ENCODE peak calls at places on chromosome 12, in six cellular contexts. One of them, this sample, is unnamed.

GRCh38 chr12:40622246-40622838 is 69.9 kb upstream of the CNTN1 start:
- DNase-seq in H7: peak
- DNase-seq in transverse colon: peak
- DNase-seq in upper lobe of right lung: no peak
- DNase-seq in tibial artery: no peak
- DNase-seq in ovary: peak
- DNase-seq in this sample: no peak

GRCh38 chr12:79020106-79020505 is 155.5 kb downstream of the SYT1 start:
- DNase-seq in H7: no peak
- DNase-seq in transverse colon: no peak
- DNase-seq in upper lobe of right lung: no peak
- DNase-seq in tibial artery: no peak
- DNase-seq in ovary: no peak
- DNase-seq in this sample: no peak

GRCh38 chr12:83945871-83946270 is 966.7 kb downstream of the SLC6A15 start:
- DNase-seq in H7: no peak
- DNase-seq in transverse colon: no peak
- DNase-seq in upper lobe of right lung: no peak
- DNase-seq in tibial artery: no peak
- DNase-seq in ovary: no peak
- DNase-seq in this sample: no peak

GRCh38 chr12:115474525-115475353 is 790.8 kb upstream of the TBX3 start:
- DNase-seq in H7: no peak
- DNase-seq in transverse colon: no peak
- DNase-seq in upper lobe of right lung: no peak
- DNase-seq in tibial artery: no peak
- DNase-seq in ovary: no peak
- DNase-seq in this sample: no peak

GRCh38 chr12:93608313-93608712 is 35.8 kb downstream of the SOCS2 start:
- DNase-seq in H7: no peak
- DNase-seq in transverse colon: no peak
- DNase-seq in upper lobe of right lung: no peak
- DNase-seq in tibial artery: no peak
- DNase-seq in ovary: no peak
- DNase-seq in this sample: no peak

GRCh38 chr12:30813741-30814687 is 59.3 kb upstream of the CAPRIN2 start:
- DNase-seq in H7: no peak
- DNase-seq in transverse colon: no peak
- DNase-seq in upper lobe of right lung: no peak
- DNase-seq in tibial artery: no peak
- DNase-seq in ovary: no peak
- DNase-seq in this sample: no peak

GRCh38 chr12:41940571-41940970 is 204.1 kb downstream of the GXYLT1 start:
- DNase-seq in H7: no peak
- DNase-seq in transverse colon: no peak
- DNase-seq in upper lobe of right lung: no peak
- DNase-seq in tibial artery: no peak
- DNase-seq in ovary: no peak
- DNase-seq in this sample: no peak

GRCh38 chr12:59678759-59679411 is 83.1 kb downstream of the SLC16A7 start:
- DNase-seq in H7: no peak
- DNase-seq in transverse colon: no peak
- DNase-seq in upper lobe of right lung: peak
- DNase-seq in tibial artery: no peak
- DNase-seq in ovary: no peak
- DNase-seq in this sample: no peak

GRCh38 chr12:103326190-103326589 is 169.6 kb downstream of the C12orf42 start:
- DNase-seq in H7: peak
- DNase-seq in transverse colon: no peak
- DNase-seq in upper lobe of right lung: no peak
- DNase-seq in tibial artery: no peak
- DNase-seq in ovary: no peak
- DNase-seq in this sample: no peak

GRCh38 chr12:15265868-15266267 is 44.7 kb upstream of the RERG start:
- DNase-seq in H7: no peak
- DNase-seq in transverse colon: no peak
- DNase-seq in upper lobe of right lung: no peak
- DNase-seq in tibial artery: no peak
- DNase-seq in ovary: no peak
- DNase-seq in this sample: no peak

GRCh38 chr12:85733984-85734383 is 102.2 kb downstream of the RASSF9 start:
- DNase-seq in H7: no peak
- DNase-seq in transverse colon: no peak
- DNase-seq in upper lobe of right lung: no peak
- DNase-seq in tibial artery: no peak
- DNase-seq in ovary: no peak
- DNase-seq in this sample: no peak

GRCh38 chr12:5441497-5442236 is 9.8 kb downstream of the NTF3 start:
- DNase-seq in H7: no peak
- DNase-seq in transverse colon: no peak
- DNase-seq in upper lobe of right lung: no peak
- DNase-seq in tibial artery: no peak
- DNase-seq in ovary: no peak
- DNase-seq in this sample: no peak

GRCh38 chr12:103680591-103681065 is 93.6 kb downstream of the STAB2 start:
- DNase-seq in H7: no peak
- DNase-seq in transverse colon: peak
- DNase-seq in upper lobe of right lung: no peak
- DNase-seq in tibial artery: no peak
- DNase-seq in ovary: no peak
- DNase-seq in this sample: no peak

GRCh38 chr12:6384499-6385436 is 806 bp downstream of the LTBR start:
- DNase-seq in H7: peak
- DNase-seq in transverse colon: peak
- DNase-seq in upper lobe of right lung: no peak
- DNase-seq in tibial artery: no peak
- DNase-seq in ovary: peak
- DNase-seq in this sample: no peak

GRCh38 chr12:90653051-90653450 is 301.9 kb downstream of the CCER1 start:
- DNase-seq in H7: no peak
- DNase-seq in transverse colon: no peak
- DNase-seq in upper lobe of right lung: no peak
- DNase-seq in tibial artery: no peak
- DNase-seq in ovary: no peak
- DNase-seq in this sample: no peak

GRCh38 chr12:33589609-33590114 is 150.0 kb upstream of the SYT10 start:
- DNase-seq in H7: no peak
- DNase-seq in transverse colon: no peak
- DNase-seq in upper lobe of right lung: no peak
- DNase-seq in tibial artery: no peak
- DNase-seq in ovary: no peak
- DNase-seq in this sample: no peak

GRCh38 chr12:22821985-22822384 is 197.0 kb downstream of the ETNK1 start:
- DNase-seq in H7: no peak
- DNase-seq in transverse colon: no peak
- DNase-seq in upper lobe of right lung: no peak
- DNase-seq in tibial artery: no peak
- DNase-seq in ovary: no peak
- DNase-seq in this sample: no peak

GRCh38 chr12:6946033-6946919 is 2.5 kb downstream of the C12orf57 start:
- DNase-seq in H7: peak
- DNase-seq in transverse colon: peak
- DNase-seq in upper lobe of right lung: peak
- DNase-seq in tibial artery: no peak
- DNase-seq in ovary: peak
- DNase-seq in this sample: peak

GRCh38 chr12:44317651-44318126 is 481.8 kb downstream of the TMEM117 start:
- DNase-seq in H7: peak
- DNase-seq in transverse colon: no peak
- DNase-seq in upper lobe of right lung: no peak
- DNase-seq in tibial artery: no peak
- DNase-seq in ovary: no peak
- DNase-seq in this sample: no peak

GRCh38 chr12:89999699-90000505 is 291.3 kb upstream of the ATP2B1 start:
- DNase-seq in H7: no peak
- DNase-seq in transverse colon: no peak
- DNase-seq in upper lobe of right lung: no peak
- DNase-seq in tibial artery: no peak
- DNase-seq in ovary: no peak
- DNase-seq in this sample: no peak

GRCh38 chr12:12630850-12631249 is 19.2 kb downstream of the CREBL2 start:
- DNase-seq in H7: no peak
- DNase-seq in transverse colon: no peak
- DNase-seq in upper lobe of right lung: no peak
- DNase-seq in tibial artery: no peak
- DNase-seq in ovary: no peak
- DNase-seq in this sample: no peak

GRCh38 chr12:12641650-12642049 is 30.0 kb downstream of the CREBL2 start:
- DNase-seq in H7: no peak
- DNase-seq in transverse colon: no peak
- DNase-seq in upper lobe of right lung: no peak
- DNase-seq in tibial artery: no peak
- DNase-seq in ovary: no peak
- DNase-seq in this sample: no peak

GRCh38 chr12:12635651-12636050 is 24.0 kb downstream of the CREBL2 start:
- DNase-seq in H7: no peak
- DNase-seq in transverse colon: no peak
- DNase-seq in upper lobe of right lung: no peak
- DNase-seq in tibial artery: no peak
- DNase-seq in ovary: no peak
- DNase-seq in this sample: no peak

GRCh38 chr12:12636641-12637040 is 25.0 kb downstream of the CREBL2 start:
- DNase-seq in H7: no peak
- DNase-seq in transverse colon: no peak
- DNase-seq in upper lobe of right lung: no peak
- DNase-seq in tibial artery: no peak
- DNase-seq in ovary: no peak
- DNase-seq in this sample: no peak
- H3K4me3 ChIP-seq in H7: no peak
- H3K4me3 ChIP-seq in transverse colon: no peak
- H3K4me3 ChIP-seq in upper lobe of right lung: no peak
- H3K4me3 ChIP-seq in tibial artery: no peak
- H3K4me3 ChIP-seq in ovary: no peak
- H3K4me3 ChIP-seq in this sample: no peak

DNA sequence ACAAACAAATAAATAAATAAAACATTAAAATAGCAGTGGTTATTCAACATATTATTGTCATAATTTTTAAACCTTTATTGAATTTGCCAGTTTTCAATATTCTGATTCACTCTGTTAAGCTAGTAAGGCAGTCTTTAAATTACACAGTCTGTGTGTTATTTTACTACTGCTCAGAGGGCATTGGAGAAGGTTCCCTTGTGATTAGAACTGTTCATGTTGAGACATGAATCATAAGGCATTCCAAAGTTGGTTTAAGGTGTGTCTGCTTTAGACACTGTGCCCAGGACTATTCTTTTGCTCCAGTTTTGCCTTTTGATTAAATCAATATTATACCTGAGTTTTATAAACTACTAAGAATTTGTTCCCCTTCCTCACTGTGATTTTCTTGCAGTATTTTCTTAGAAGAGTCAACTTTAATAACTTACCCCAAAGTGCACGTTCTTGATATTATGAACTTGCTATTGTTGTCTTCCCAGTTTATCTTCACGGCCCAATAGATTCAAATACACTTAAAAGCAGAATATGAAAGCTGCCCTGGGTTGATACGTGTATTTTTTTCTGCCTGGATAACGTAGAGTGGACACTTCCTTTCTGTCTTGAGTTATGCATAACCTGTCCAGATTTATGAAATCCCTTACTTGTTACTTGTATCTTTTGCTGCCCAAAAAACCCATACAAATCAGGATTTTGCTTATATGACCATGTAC is 105.3 kb upstream of the BCAT1 start:
- DNase-seq in H7: no peak
- DNase-seq in transverse colon: no peak
- DNase-seq in upper lobe of right lung: no peak
- DNase-seq in tibial artery: no peak
- DNase-seq in ovary: no peak
- DNase-seq in this sample: no peak
- H3K4me3 ChIP-seq in H7: no peak
- H3K4me3 ChIP-seq in transverse colon: peak
- H3K4me3 ChIP-seq in upper lobe of right lung: peak
- H3K4me3 ChIP-seq in tibial artery: no peak
- H3K4me3 ChIP-seq in ovary: no peak
- H3K4me3 ChIP-seq in this sample: peak

DNA sequence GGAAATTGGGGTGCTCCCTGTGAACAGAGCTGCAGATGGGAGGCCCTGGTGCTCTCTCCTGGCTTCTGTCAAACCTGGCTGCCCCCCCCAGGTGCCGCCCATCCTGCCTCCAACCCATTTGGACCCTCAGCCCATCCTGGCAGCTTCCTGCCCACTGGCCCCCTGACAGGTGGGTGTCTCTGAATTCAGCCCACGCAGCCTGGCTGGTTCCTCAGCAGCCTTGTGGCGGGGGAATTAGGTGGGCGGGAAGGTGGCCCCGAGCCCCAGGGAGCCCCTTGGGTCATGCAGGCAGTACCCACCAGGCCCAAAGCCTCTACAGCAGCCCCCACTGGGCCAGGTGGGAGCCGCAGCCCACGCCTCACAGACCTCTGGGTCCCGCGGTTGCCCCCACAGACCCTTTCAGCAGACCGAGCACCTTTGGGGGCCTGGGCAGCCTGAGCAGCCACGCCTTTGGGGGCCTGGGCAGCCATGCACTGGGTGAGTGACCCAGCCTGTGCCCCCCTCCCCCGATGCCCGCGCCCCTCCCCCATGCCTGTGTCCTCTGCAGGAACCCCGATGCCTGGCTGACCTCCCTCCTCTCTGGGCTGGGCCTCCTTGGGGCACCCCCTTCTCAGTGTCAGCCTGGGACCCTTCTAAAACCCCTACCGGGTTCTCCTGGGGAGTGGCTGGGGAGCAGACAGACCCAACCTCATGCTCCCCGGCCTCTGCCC is 28.9 kb downstream of the LRCOL1 start:
- DNase-seq in H7: no peak
- DNase-seq in transverse colon: no peak
- DNase-seq in upper lobe of right lung: no peak
- DNase-seq in tibial artery: no peak
- DNase-seq in ovary: no peak
- DNase-seq in this sample: no peak
- H3K4me3 ChIP-seq in H7: peak
- H3K4me3 ChIP-seq in transverse colon: no peak
- H3K4me3 ChIP-seq in upper lobe of right lung: no peak
- H3K4me3 ChIP-seq in tibial artery: no peak
- H3K4me3 ChIP-seq in ovary: no peak
- H3K4me3 ChIP-seq in this sample: no peak

GRCh38 chr12:46855760-46856159 is 30.0 kb upstream of the SLC38A4 start:
- DNase-seq in H7: no peak
- DNase-seq in transverse colon: no peak
- DNase-seq in upper lobe of right lung: no peak
- DNase-seq in tibial artery: no peak
- DNase-seq in ovary: no peak
- DNase-seq in this sample: no peak
- H3K4me3 ChIP-seq in H7: no peak
- H3K4me3 ChIP-seq in transverse colon: no peak
- H3K4me3 ChIP-seq in upper lobe of right lung: no peak
- H3K4me3 ChIP-seq in tibial artery: no peak
- H3K4me3 ChIP-seq in ovary: no peak
- H3K4me3 ChIP-seq in this sample: no peak

GRCh38 chr12:116880817-116881324 is 370 bp downstream of the HRK start:
- DNase-seq in H7: peak
- DNase-seq in transverse colon: peak
- DNase-seq in upper lobe of right lung: peak
- DNase-seq in tibial artery: no peak
- DNase-seq in ovary: peak
- DNase-seq in this sample: no peak
- H3K4me3 ChIP-seq in H7: peak
- H3K4me3 ChIP-seq in transverse colon: peak
- H3K4me3 ChIP-seq in upper lobe of right lung: peak
- H3K4me3 ChIP-seq in tibial artery: peak
- H3K4me3 ChIP-seq in ovary: peak
- H3K4me3 ChIP-seq in this sample: peak